ENCODE peak calls at places on chromosomes 12 and 14, in four cellular contexts. Z, N, P and V are unnamed samples.

GRCh38 chr12:12399906-12400305 is 43.0 kb downstream of the BORCS5 start:
- ATAC-seq in Z (no peak), N (no peak), P (no peak), V (no peak)

GRCh38 chr12:71216725-71217579 is 59.2 kb upstream of the TSPAN8 start:
- ATAC-seq in N (no peak), P (peak), Z (no peak), V (no peak)

GRCh38 chr14:35405304-35405996 is 901 bp upstream of the NFKBIA start:
- ATAC-seq in N (no peak), Z (no peak), P (no peak), V (no peak)

GRCh38 chr12:2856051-2856450 is 788 bp downstream of the TEX52 start:
- ATAC-seq in Z (no peak), P (peak), N (no peak), V (no peak)

GRCh38 chr12:27554421-27555186 is 30.6 kb downstream of the PPFIBP1 start:
- ATAC-seq in P (peak), N (no peak), Z (no peak), V (peak)

GRCh38 chr14:60002819-60003492 is 83.0 kb downstream of the LRRC9 start:
- ATAC-seq in P (no peak), N (no peak), Z (no peak), V (no peak)

GRCh38 chr14:99879401-99880295 is 86.4 kb downstream of the EML1 start:
- ATAC-seq in Z (no peak), N (no peak), P (peak), V (no peak)

GRCh38 chr12:124456652-124457152 is 110.7 kb downstream of the NCOR2 start:
- ATAC-seq in N (peak), P (no peak), Z (peak), V (no peak)

GRCh38 chr12:581746-582145 is 81.5 kb downstream of the NINJ2 start:
- ATAC-seq in N (no peak), Z (no peak), P (no peak), V (no peak)

GRCh38 chr14:99138999-99139865 is 132.8 kb downstream of the BCL11B start:
- ATAC-seq in Z (no peak), P (no peak), N (no peak), V (no peak)

GRCh38 chr12:3231399-3231876 is 154.3 kb downstream of the TSPAN9 start:
- ATAC-seq in P (no peak), N (no peak), Z (no peak), V (no peak)

GRCh38 chr12:650983-651382 is 12.3 kb downstream of the NINJ2 start:
- ATAC-seq in Z (peak), P (no peak), N (no peak), V (no peak)

GRCh38 chr14:105582639-105583038 is 56.3 kb downstream of the TMEM121 start:
- ATAC-seq in P (peak), Z (no peak), N (no peak), V (no peak)

GRCh38 chr12:58204086-58204485 is 262.7 kb downstream of the ATP23 start:
- ATAC-seq in P (no peak), Z (no peak), N (no peak), V (no peak)

GRCh38 chr14:79951572-79951971 is 259.7 kb downstream of the DIO2 start:
- ATAC-seq in P (no peak), Z (no peak), N (no peak), V (no peak)

GRCh38 chr14:21874167-21874566 is 200.5 kb upstream of the OR4E1 start:
- ATAC-seq in N (peak), P (no peak), Z (peak), V (no peak)

GRCh38 chr14:75064205-75064567 is 362 bp upstream of the ACYP1 start:
- ATAC-seq in Z (no peak), N (no peak), P (no peak), V (no peak)

GRCh38 chr14:82075566-82075965 is 541.9 kb upstream of the SEL1L start:
- ATAC-seq in Z (no peak), P (peak), N (no peak), V (no peak)